ENCODE peak calls at places on chromosomes 13 and 19, in four cellular contexts. One of them, this sample, is unnamed.

GRCh38 chr19:10061717-10062310 is 24.3 kb upstream of the SHFL start:
- DNase-seq in transverse colon: no peak
- DNase-seq in stimulated activated CD8-positive, alpha-beta memory T cell treated with anti-CD3 and anti-CD28 coated beads, Interleukin-2, amount 100 ng/mL, for 1 hour: no peak
- DNase-seq in HFF-Myc: no peak
- DNase-seq in this sample: no peak

GRCh38 chr13:111184685-111185401 is 69.7 kb downstream of the ARHGEF7 start:
- DNase-seq in transverse colon: peak; percentile 36
- DNase-seq in stimulated activated CD8-positive, alpha-beta memory T cell treated with anti-CD3 and anti-CD28 coated beads, Interleukin-2, amount 100 ng/mL, for 1 hour: no peak
- DNase-seq in HFF-Myc: no peak
- DNase-seq in this sample: no peak

GRCh38 chr13:92578358-92578757 is 648.2 kb upstream of the GPC6 start:
- DNase-seq in transverse colon: no peak
- DNase-seq in stimulated activated CD8-positive, alpha-beta memory T cell treated with anti-CD3 and anti-CD28 coated beads, Interleukin-2, amount 100 ng/mL, for 1 hour: no peak
- DNase-seq in HFF-Myc: no peak
- DNase-seq in this sample: no peak

GRCh38 chr13:98007001-98007400 is 53.5 kb downstream of the IPO5 start:
- DNase-seq in transverse colon: no peak
- DNase-seq in stimulated activated CD8-positive, alpha-beta memory T cell treated with anti-CD3 and anti-CD28 coated beads, Interleukin-2, amount 100 ng/mL, for 1 hour: no peak
- DNase-seq in HFF-Myc: no peak
- DNase-seq in this sample: no peak

GRCh38 chr19:13835791-13836723 is 40.8 kb downstream of the ZSWIM4 start:
- DNase-seq in transverse colon: no peak
- DNase-seq in stimulated activated CD8-positive, alpha-beta memory T cell treated with anti-CD3 and anti-CD28 coated beads, Interleukin-2, amount 100 ng/mL, for 1 hour: no peak
- DNase-seq in HFF-Myc: no peak
- DNase-seq in this sample: no peak

GRCh38 chr19:48906324-48906723 is 6.2 kb downstream of the NUCB1 start:
- DNase-seq in transverse colon: no peak
- DNase-seq in stimulated activated CD8-positive, alpha-beta memory T cell treated with anti-CD3 and anti-CD28 coated beads, Interleukin-2, amount 100 ng/mL, for 1 hour: no peak
- DNase-seq in HFF-Myc: no peak
- DNase-seq in this sample: no peak

GRCh38 chr19:17775991-17776803 is 18.7 kb upstream of the B3GNT3 start:
- DNase-seq in transverse colon: no peak
- DNase-seq in stimulated activated CD8-positive, alpha-beta memory T cell treated with anti-CD3 and anti-CD28 coated beads, Interleukin-2, amount 100 ng/mL, for 1 hour: no peak
- DNase-seq in HFF-Myc: no peak
- DNase-seq in this sample: no peak

GRCh38 chr19:11064831-11065303 is 24.4 kb upstream of the LDLR start:
- DNase-seq in transverse colon: no peak
- DNase-seq in stimulated activated CD8-positive, alpha-beta memory T cell treated with anti-CD3 and anti-CD28 coated beads, Interleukin-2, amount 100 ng/mL, for 1 hour: no peak
- DNase-seq in HFF-Myc: no peak
- DNase-seq in this sample: peak; percentile 20

GRCh38 chr19:15790096-15790495 is 2.6 kb downstream of the OR10H5 start:
- DNase-seq in transverse colon: no peak
- DNase-seq in stimulated activated CD8-positive, alpha-beta memory T cell treated with anti-CD3 and anti-CD28 coated beads, Interleukin-2, amount 100 ng/mL, for 1 hour: no peak
- DNase-seq in HFF-Myc: no peak
- DNase-seq in this sample: no peak

GRCh38 chr13:79662882-79663281 is 181.9 kb downstream of the NDFIP2 start:
- DNase-seq in transverse colon: peak; percentile 10
- DNase-seq in stimulated activated CD8-positive, alpha-beta memory T cell treated with anti-CD3 and anti-CD28 coated beads, Interleukin-2, amount 100 ng/mL, for 1 hour: no peak
- DNase-seq in HFF-Myc: no peak
- DNase-seq in this sample: no peak

GRCh38 chr19:46919324-46919723 is 58.5 kb downstream of the ARHGAP35 start:
- DNase-seq in transverse colon: no peak
- DNase-seq in stimulated activated CD8-positive, alpha-beta memory T cell treated with anti-CD3 and anti-CD28 coated beads, Interleukin-2, amount 100 ng/mL, for 1 hour: no peak
- DNase-seq in HFF-Myc: no peak
- DNase-seq in this sample: no peak